ENCODE peak calls at places on chromosomes 6 and 20, in four cellular contexts. A is effector CD4-positive, alpha-beta T cell; U is mucosa of gallbladder; K is neural crest cell. O is an unnamed sample.

GRCh38 chr20:24337551-24337950 is 131.9 kb upstream of the SYNDIG1 start:
- DNase-seq in A (no peak), U (no peak), K (no peak), O (no peak)

GRCh38 chr20:54112221-54112884 is 42.0 kb upstream of the BCAS1 start:
- DNase-seq in A (no peak), U (no peak), K (no peak), O (no peak)

GRCh38 chr20:59620860-59621485 is 16.6 kb downstream of the PHACTR3 start:
- DNase-seq in A (no peak), U (no peak), K (no peak), O (no peak)

GRCh38 chr20:49901588-49901987 is 13.7 kb downstream of the SPATA2 start:
- DNase-seq in A (no peak), U (no peak), K (no peak), O (no peak)

GRCh38 chr20:37075932-37076685 is 19.7 kb downstream of the RBL1 start:
- DNase-seq in A (no peak), U (no peak), K (no peak), O (no peak)

GRCh38 chr6:25601797-25602679 is 50.0 kb upstream of the SCGN start:
- DNase-seq in A (no peak), U (no peak), K (no peak), O (no peak)

GRCh38 chr6:163170294-163170883 is 244.1 kb upstream of the QKI start:
- DNase-seq in A (no peak), U (no peak), K (no peak), O (peak)

GRCh38 chr20:11041396-11041795 is 367.6 kb upstream of the JAG1 start:
- DNase-seq in A (no peak), U (no peak), K (no peak), O (no peak)

GRCh38 chr6:161869491-161869890 is 595.6 kb upstream of the AGPAT4 start:
- DNase-seq in A (no peak), U (no peak), K (no peak), O (no peak)

GRCh38 chr20:57688864-57689263 is 21.0 kb downstream of the PMEPA1 start:
- DNase-seq in A (no peak), U (no peak), K (no peak), O (no peak)

GRCh38 chr6:36442083-36442670 is 477 bp downstream of the PXT1 start:
- DNase-seq in A (no peak), U (no peak), K (no peak), O (no peak)

GRCh38 chr20:24731312-24731711 is 217.8 kb upstream of the CST7 start:
- DNase-seq in A (no peak), U (no peak), K (no peak), O (no peak)

GRCh38 chr6:166353507-166353906 is 11.2 kb upstream of the SFT2D1 start:
- DNase-seq in A (no peak), U (no peak), K (no peak), O (no peak)

GRCh38 chr20:4325548-4326187 is 310.3 kb upstream of the RNF24 start:
- DNase-seq in A (no peak), U (no peak), K (no peak), O (no peak)

GRCh38 chr6:54802775-54803631 is 43.6 kb upstream of the FAM83B start:
- DNase-seq in A (no peak), U (no peak), K (no peak), O (no peak)

GRCh38 chr20:1861347-1861987 is 33.7 kb upstream of the SIRPA start:
- DNase-seq in A (no peak), U (no peak), K (no peak), O (no peak)

GRCh38 chr20:52830598-52830997 is 141.6 kb upstream of the TSHZ2 start:
- DNase-seq in A (no peak), U (no peak), K (no peak), O (no peak)

GRCh38 chr6:105869835-105870506 is 216.2 kb upstream of the PRDM1 start:
- DNase-seq in A (no peak), U (no peak), K (no peak), O (no peak)

GRCh38 chr20:39865446-39865845 is 823.6 kb downstream of the MAFB start:
- DNase-seq in A (no peak), U (no peak), K (no peak), O (no peak)

GRCh38 chr6:108653864-108654402 is 93.2 kb downstream of the FOXO3 start:
- DNase-seq in A (no peak), U (peak), K (no peak), O (no peak)

GRCh38 chr6:22880686-22881433 is 311.5 kb downstream of the HDGFL1 start:
- DNase-seq in A (no peak), U (no peak), K (no peak), O (no peak)

GRCh38 chr6:165886169-165886568 is 223.1 kb upstream of the PDE10A start:
- DNase-seq in A (no peak), U (no peak), K (no peak), O (no peak)